ENCODE peak calls at places on chromosomes 12 and 14, in four cellular contexts. H is HCT116, K is K562, M is HepG2. V is an unnamed sample.

GRCh38 chr12:124513297-124513867 is 54.0 kb downstream of the NCOR2 start:
- DNase-seq in K (no peak), M (no peak), H (no peak), V (no peak)

GRCh38 chr12:65308601-65309071 is 30.2 kb downstream of the MSRB3 start:
- DNase-seq in M (no peak), K (no peak), H (no peak), V (no peak)

GRCh38 chr12:96364092-96364700 is 36.0 kb downstream of the CDK17 start:
- DNase-seq in H (no peak), K (no peak), M (no peak), V (no peak)

GRCh38 chr12:51323317-51323960 is 535 bp downstream of the BIN2 start:
- DNase-seq in H (no peak), K (no peak), M (no peak), V (no peak)

GRCh38 chr12:109291531-109292341 is 17.3 kb downstream of the FOXN4 start:
- DNase-seq in M (no peak), K (no peak), H (no peak), V (no peak)

GRCh38 chr12:9342614-9343353 is 134.6 kb upstream of the PZP start:
- DNase-seq in M (peak), K (no peak), H (no peak), V (no peak)

GRCh38 chr12:42802688-42803279 is 213.2 kb upstream of the PRICKLE1 start:
- DNase-seq in K (no peak), H (no peak), M (no peak), V (no peak)

GRCh38 chr12:752673-753400 is 458 bp downstream of the WNK1 start:
- DNase-seq in H (no peak), K (peak), M (no peak), V (no peak)

GRCh38 chr12:7042847-7043246 is 17.7 kb upstream of the C1S start:
- DNase-seq in K (peak), H (peak), M (peak), V (no peak)

GRCh38 chr12:25082628-25083027 is 112.3 kb downstream of the DNAI7 start:
- DNase-seq in M (no peak), H (no peak), K (no peak), V (no peak)

GRCh38 chr14:84036863-84037262 is 1493.1 kb upstream of the FLRT2 start:
- DNase-seq in K (no peak), M (no peak), H (no peak), V (no peak)

GRCh38 chr12:26471560-26471959 is 276.2 kb downstream of the SSPN start:
- DNase-seq in M (no peak), K (no peak), H (no peak), V (no peak)

GRCh38 chr12:49974231-49974675 is 1.5 kb downstream of the AQP6 start:
- DNase-seq in M (peak), K (peak), H (no peak), V (no peak)

GRCh38 chr14:74219806-74220205 is 19.4 kb upstream of the VSX2 start:
- DNase-seq in M (no peak), K (no peak), H (no peak), V (no peak)

GRCh38 chr12:63495974-63496373 is 172.3 kb downstream of the DPY19L2 start:
- DNase-seq in H (no peak), K (no peak), M (no peak), V (no peak)

GRCh38 chr14:68695326-68695768 is 97.5 kb downstream of the ZFP36L1 start:
- DNase-seq in M (peak), H (peak), K (no peak), V (peak)

GRCh38 chr14:50658203-50658602 is 9.9 kb downstream of the SAV1 start:
- DNase-seq in K (no peak), M (no peak), H (no peak), V (no peak)

GRCh38 chr14:66992776-66993175 is 196.5 kb upstream of the GARIN2 start:
- DNase-seq in H (no peak), M (peak), K (no peak), V (no peak)

GRCh38 chr14:74616507-74616906 is 4.5 kb upstream of the LTBP2 start:
- DNase-seq in K (no peak), M (no peak), H (peak), V (no peak)

GRCh38 chr14:82482345-82482744 is 948.7 kb upstream of the SEL1L start:
- DNase-seq in M (no peak), K (no peak), H (no peak), V (no peak)

GRCh38 chr12:100845095-100845494 is 50.5 kb downstream of the ANO4 start:
- DNase-seq in H (peak), M (peak), K (no peak), V (no peak)

GRCh38 chr14:74049886-74050495 is 30.8 kb downstream of the BBOF1 start:
- DNase-seq in M (no peak), H (no peak), K (no peak), V (no peak)

GRCh38 chr12:130014485-130014807 is 110.6 kb upstream of the TMEM132D start:
- DNase-seq in H (no peak), K (no peak), M (no peak), V (no peak)

GRCh38 chr12:8950287-8950574 is 786 bp upstream of the M6PR start:
- DNase-seq in H (no peak), K (no peak), M (no peak), V (no peak)

GRCh38 chr12:95513599-95513998 is 37.7 kb downstream of the USP44 start:
- DNase-seq in H (no peak), K (no peak), M (no peak), V (no peak)

GRCh38 chr12:6767592-6768384 is 1.6 kb downstream of the PTMS start:
- DNase-seq in M (peak), H (no peak), K (peak), V (no peak)

GRCh38 chr12:6603095-6603567 is 4.0 kb downstream of the CHD4 start:
- DNase-seq in M (no peak), K (no peak), H (no peak), V (no peak)

GRCh38 chr12:88266851-88267360 is 124.8 kb downstream of the TMTC3 start:
- DNase-seq in K (no peak), M (no peak), H (no peak), V (no peak)

GRCh38 chr12:11773889-11774677 is 124.6 kb downstream of the ETV6 start:
- DNase-seq in M (no peak), K (no peak), H (no peak), V (no peak)

GRCh38 chr14:75318353-75318752 is 39.7 kb downstream of the FOS start:
- DNase-seq in M (no peak), H (no peak), K (no peak), V (no peak)

GRCh38 chr14:30966415-30967363 is 58.8 kb upstream of the AP4S1 start:
- DNase-seq in K (peak), H (peak), M (no peak), V (no peak)

GRCh38 chr14:61101803-61102548 is 120.9 kb downstream of the SLC38A6 start:
- DNase-seq in H (no peak), M (no peak), K (no peak), V (no peak)

GRCh38 chr12:91381309-91381804 is 198.7 kb upstream of the DCN start:
- DNase-seq in H (no peak), M (no peak), K (no peak), V (no peak)

GRCh38 chr14:52312872-52313492 is 1.1 kb upstream of the PTGER2 start:
- DNase-seq in H (no peak), K (no peak), M (no peak), V (no peak)

GRCh38 chr14:52313903-52314481 is at the start of gene PTGER2:
- DNase-seq in M (no peak), K (peak), H (peak), V (no peak)

GRCh38 chr14:52315355-52315718 is 1.2 kb downstream of the PTGER2 start:
- DNase-seq in M (no peak), H (no peak), K (no peak), V (no peak)

GRCh38 chr14:52314521-52315354 is 626 bp downstream of the PTGER2 start:
- DNase-seq in M (no peak), K (no peak), H (no peak), V (no peak)

GRCh38 chr14:52313493-52313881 is 625 bp upstream of the PTGER2 start:
- DNase-seq in K (no peak), M (no peak), H (no peak), V (no peak)
- TF ChIP-seq TCF7L2 in K (no peak), M (no peak), H (no peak), V (no peak)

GRCh38 chr14:36281309-36281708 is 39.1 kb downstream of the MBIP start:
- DNase-seq in K (no peak), H (no peak), M (peak), V (no peak)
- TF ChIP-seq TCF7L2 in K (no peak), H (no peak), M (no peak), V (no peak)

GRCh38 chr14:97179573-97179972 is 382.4 kb downstream of the VRK1 start:
- DNase-seq in K (no peak), H (no peak), M (no peak), V (no peak)
- TF ChIP-seq TCF7L2 in K (no peak), H (no peak), M (no peak), V (no peak)

GRCh38 chr12:120257041-120257821 is 8.3 kb downstream of the PXN start:
- DNase-seq in M (no peak), K (no peak), H (no peak), V (no peak)
- TF ChIP-seq TCF7L2 in M (no peak), K (no peak), H (no peak), V (no peak)

GRCh38 chr14:93789366-93790130 is 1.3 kb upstream of the PRIMA1 start:
- DNase-seq in H (no peak), K (no peak), M (no peak), V (no peak)

GRCh38 chr14:93788307-93788556 is at the start of gene PRIMA1:
- DNase-seq in M (no peak), K (no peak), H (no peak), V (no peak)

GRCh38 chr14:93787465-93788306 is 599 bp downstream of the PRIMA1 start:
- DNase-seq in K (no peak), M (no peak), H (no peak), V (no peak)

GRCh38 chr14:93790966-93791365 is 2.7 kb upstream of the PRIMA1 start:
- DNase-seq in K (no peak), H (no peak), M (no peak), V (no peak)

GRCh38 chr14:93788557-93789365 is 476 bp upstream of the PRIMA1 start:
- DNase-seq in K (no peak), H (no peak), M (no peak), V (no peak)
- TF ChIP-seq TCF7L2 in K (no peak), H (no peak), M (no peak), V (no peak)

GRCh38 chr14:94638961-94639817 is 27.0 kb downstream of the SERPINA3 start:
- DNase-seq in H (no peak), M (peak), K (no peak), V (no peak)
- TF ChIP-seq TCF7L2 in H (no peak), M (no peak), K (no peak), V (no peak)

DNA sequence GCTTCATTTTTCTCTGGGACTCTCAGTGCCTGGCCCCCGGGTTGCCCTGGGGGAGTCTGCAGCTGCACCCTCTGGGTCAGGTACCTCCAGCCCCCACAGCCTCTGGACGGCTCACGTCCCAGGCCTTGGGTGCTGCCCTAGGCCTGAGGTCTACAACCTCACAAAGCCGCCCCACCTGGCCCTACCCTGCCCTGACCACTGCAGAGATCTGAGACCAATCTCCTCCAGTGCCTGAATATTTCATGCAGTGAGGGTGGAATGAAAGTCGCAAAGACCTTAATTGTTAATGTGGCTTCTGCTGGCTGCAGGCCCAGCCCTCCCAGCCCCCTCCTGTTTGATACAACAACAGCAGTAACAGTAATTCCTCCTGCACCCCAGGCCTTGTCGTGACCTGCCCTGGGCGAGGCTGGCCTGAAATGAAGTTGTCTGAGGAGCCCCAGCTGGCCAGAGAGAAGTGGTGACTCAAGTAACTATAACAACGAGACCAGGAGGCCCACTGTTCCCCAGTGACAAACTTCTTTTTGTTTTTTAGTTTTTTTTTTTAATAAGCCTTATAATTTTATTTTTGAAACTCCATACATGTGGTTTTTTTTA is 8.8 kb upstream of the CCDC85C start:
- DNase-seq in M (no peak), H (no peak), K (no peak), V (no peak)
- TF ChIP-seq TCF7L2 in M (no peak), H (no peak), K (no peak), V (no peak)

GRCh38 chr14:105313381-105314286 is 914 bp upstream of the PACS2 start:
- DNase-seq in K (peak), M (no peak), H (no peak), V (no peak)
- TF ChIP-seq TCF7L2 in K (no peak), M (no peak), H (no peak), V (no peak)

GRCh38 chr14:92847220-92848148 is 53.4 kb downstream of the GOLGA5 start:
- DNase-seq in K (no peak), M (no peak), H (no peak), V (no peak)
- TF ChIP-seq TCF7L2 in K (no peak), M (no peak), H (no peak), V (no peak)

V was measured in Panc1.